ENCODE peak calls at places on chromosomes 13 and 19, in eight cellular contexts. One of them, this sample, is unnamed.
A peak's percentile ranks its signal among the peaks of the same experiment; 100 is the strongest.

GRCh38 chr19:5358173-5358800 is 17.7 kb upstream of the PTPRS start:
- DNase-seq in epithelial cell of proximal tubule: no peak
- DNase-seq in SK-N-SH: peak; percentile 67
- DNase-seq in esophagus squamous epithelium: no peak
- DNase-seq in lower leg skin: no peak
- DNase-seq in astrocyte of the spinal cord: no peak
- DNase-seq in adrenal gland: no peak
- DNase-seq in WERI-Rb-1: peak; percentile 32
- DNase-seq in this sample: no peak

GRCh38 chr19:3547301-3547731 is 8.3 kb downstream of the TEKTIP1 start:
- DNase-seq in epithelial cell of proximal tubule: no peak
- DNase-seq in SK-N-SH: peak; percentile 79
- DNase-seq in esophagus squamous epithelium: no peak
- DNase-seq in lower leg skin: no peak
- DNase-seq in astrocyte of the spinal cord: no peak
- DNase-seq in adrenal gland: no peak
- DNase-seq in WERI-Rb-1: no peak
- DNase-seq in this sample: no peak

GRCh38 chr13:66624302-66624701 is 605.8 kb downstream of the PCDH9 start:
- DNase-seq in epithelial cell of proximal tubule: no peak
- DNase-seq in SK-N-SH: no peak
- DNase-seq in esophagus squamous epithelium: no peak
- DNase-seq in lower leg skin: no peak
- DNase-seq in astrocyte of the spinal cord: no peak
- DNase-seq in adrenal gland: no peak
- DNase-seq in WERI-Rb-1: no peak
- DNase-seq in this sample: no peak

GRCh38 chr13:101695870-101696516 is 243.5 kb downstream of the ITGBL1 start:
- DNase-seq in epithelial cell of proximal tubule: no peak
- DNase-seq in SK-N-SH: no peak
- DNase-seq in esophagus squamous epithelium: no peak
- DNase-seq in lower leg skin: no peak
- DNase-seq in astrocyte of the spinal cord: no peak
- DNase-seq in adrenal gland: no peak
- DNase-seq in WERI-Rb-1: no peak
- DNase-seq in this sample: no peak

GRCh38 chr13:20873348-20873747 is 29.2 kb downstream of the XPO4 start:
- DNase-seq in epithelial cell of proximal tubule: no peak
- DNase-seq in SK-N-SH: no peak
- DNase-seq in esophagus squamous epithelium: no peak
- DNase-seq in lower leg skin: no peak
- DNase-seq in astrocyte of the spinal cord: peak; percentile 30
- DNase-seq in adrenal gland: no peak
- DNase-seq in WERI-Rb-1: no peak
- DNase-seq in this sample: peak; percentile 22

GRCh38 chr19:16594131-16594586 is 21.9 kb upstream of the SLC35E1 start:
- DNase-seq in epithelial cell of proximal tubule: no peak
- DNase-seq in SK-N-SH: no peak
- DNase-seq in esophagus squamous epithelium: no peak
- DNase-seq in lower leg skin: no peak
- DNase-seq in astrocyte of the spinal cord: no peak
- DNase-seq in adrenal gland: no peak
- DNase-seq in WERI-Rb-1: no peak
- DNase-seq in this sample: no peak

GRCh38 chr13:79780240-79780639 is 299.3 kb downstream of the NDFIP2 start:
- DNase-seq in epithelial cell of proximal tubule: no peak
- DNase-seq in SK-N-SH: no peak
- DNase-seq in esophagus squamous epithelium: no peak
- DNase-seq in lower leg skin: no peak
- DNase-seq in astrocyte of the spinal cord: peak; percentile 60
- DNase-seq in adrenal gland: no peak
- DNase-seq in WERI-Rb-1: no peak
- DNase-seq in this sample: no peak

GRCh38 chr19:7987084-7987768 is 18.2 kb downstream of the ELAVL1 start:
- DNase-seq in epithelial cell of proximal tubule: no peak
- DNase-seq in SK-N-SH: no peak
- DNase-seq in esophagus squamous epithelium: no peak
- DNase-seq in lower leg skin: no peak
- DNase-seq in astrocyte of the spinal cord: no peak
- DNase-seq in adrenal gland: no peak
- DNase-seq in WERI-Rb-1: no peak
- DNase-seq in this sample: no peak

GRCh38 chr19:6551607-6552450 is 21.0 kb downstream of the TNFSF9 start:
- DNase-seq in epithelial cell of proximal tubule: no peak
- DNase-seq in SK-N-SH: peak; percentile 70
- DNase-seq in esophagus squamous epithelium: no peak
- DNase-seq in lower leg skin: no peak
- DNase-seq in astrocyte of the spinal cord: no peak
- DNase-seq in adrenal gland: no peak
- DNase-seq in WERI-Rb-1: peak; percentile 56
- DNase-seq in this sample: no peak

GRCh38 chr13:26964278-26965057 is 203.9 kb upstream of the GPR12 start:
- DNase-seq in epithelial cell of proximal tubule: no peak
- DNase-seq in SK-N-SH: no peak
- DNase-seq in esophagus squamous epithelium: no peak
- DNase-seq in lower leg skin: no peak
- DNase-seq in astrocyte of the spinal cord: no peak
- DNase-seq in adrenal gland: no peak
- DNase-seq in WERI-Rb-1: no peak
- DNase-seq in this sample: no peak

GRCh38 chr19:42421591-42422031 is 5.6 kb downstream of the LIPE start:
- DNase-seq in epithelial cell of proximal tubule: no peak
- DNase-seq in SK-N-SH: no peak
- DNase-seq in esophagus squamous epithelium: no peak
- DNase-seq in lower leg skin: no peak
- DNase-seq in astrocyte of the spinal cord: no peak
- DNase-seq in adrenal gland: peak; percentile 97
- DNase-seq in WERI-Rb-1: no peak
- DNase-seq in this sample: no peak

DNA sequence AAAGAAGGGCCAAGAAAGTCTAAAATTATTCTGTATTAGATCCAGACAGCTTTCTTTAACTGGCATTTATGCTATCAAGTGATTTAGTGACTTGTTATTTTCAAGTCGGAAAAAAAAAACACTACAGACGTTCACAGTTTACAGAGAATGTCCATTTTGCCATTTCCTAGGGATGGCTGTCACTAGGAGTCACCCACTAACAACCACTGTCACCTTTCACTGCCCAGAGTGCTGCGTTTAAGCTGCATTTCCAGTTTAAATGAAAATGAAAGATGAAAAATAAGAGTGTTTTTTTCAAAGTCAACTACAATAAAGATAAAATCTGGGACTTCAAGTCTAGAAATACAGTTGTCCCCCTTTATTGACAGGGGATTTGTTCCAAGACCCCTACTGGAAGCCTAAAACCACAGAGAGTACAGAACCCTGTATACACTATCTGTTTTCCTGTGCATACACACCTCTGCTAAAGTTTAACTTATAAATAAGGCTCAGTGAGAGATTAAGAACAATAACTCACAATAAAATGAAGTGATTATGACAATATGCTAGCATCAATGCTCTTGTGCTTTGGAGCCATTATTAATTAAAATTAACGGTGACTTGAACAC is 112.5 kb downstream of the SACS start:
- DNase-seq in epithelial cell of proximal tubule: no peak
- DNase-seq in SK-N-SH: no peak
- DNase-seq in esophagus squamous epithelium: no peak
- DNase-seq in lower leg skin: no peak
- DNase-seq in astrocyte of the spinal cord: no peak
- DNase-seq in adrenal gland: no peak
- DNase-seq in WERI-Rb-1: no peak
- DNase-seq in this sample: no peak
- H3K4me3 ChIP-seq in epithelial cell of proximal tubule: no peak overlapping the region
- H3K4me3 ChIP-seq in SK-N-SH: peak overlapping the region; percentile 50
- H3K4me3 ChIP-seq in esophagus squamous epithelium: no peak overlapping the region
- H3K4me3 ChIP-seq in lower leg skin: no peak overlapping the region
- H3K4me3 ChIP-seq in astrocyte of the spinal cord: no peak overlapping the region
- H3K4me3 ChIP-seq in adrenal gland: no peak overlapping the region
- H3K4me3 ChIP-seq in WERI-Rb-1: no peak overlapping the region
- H3K4me3 ChIP-seq in this sample: no peak overlapping the region

DNA sequence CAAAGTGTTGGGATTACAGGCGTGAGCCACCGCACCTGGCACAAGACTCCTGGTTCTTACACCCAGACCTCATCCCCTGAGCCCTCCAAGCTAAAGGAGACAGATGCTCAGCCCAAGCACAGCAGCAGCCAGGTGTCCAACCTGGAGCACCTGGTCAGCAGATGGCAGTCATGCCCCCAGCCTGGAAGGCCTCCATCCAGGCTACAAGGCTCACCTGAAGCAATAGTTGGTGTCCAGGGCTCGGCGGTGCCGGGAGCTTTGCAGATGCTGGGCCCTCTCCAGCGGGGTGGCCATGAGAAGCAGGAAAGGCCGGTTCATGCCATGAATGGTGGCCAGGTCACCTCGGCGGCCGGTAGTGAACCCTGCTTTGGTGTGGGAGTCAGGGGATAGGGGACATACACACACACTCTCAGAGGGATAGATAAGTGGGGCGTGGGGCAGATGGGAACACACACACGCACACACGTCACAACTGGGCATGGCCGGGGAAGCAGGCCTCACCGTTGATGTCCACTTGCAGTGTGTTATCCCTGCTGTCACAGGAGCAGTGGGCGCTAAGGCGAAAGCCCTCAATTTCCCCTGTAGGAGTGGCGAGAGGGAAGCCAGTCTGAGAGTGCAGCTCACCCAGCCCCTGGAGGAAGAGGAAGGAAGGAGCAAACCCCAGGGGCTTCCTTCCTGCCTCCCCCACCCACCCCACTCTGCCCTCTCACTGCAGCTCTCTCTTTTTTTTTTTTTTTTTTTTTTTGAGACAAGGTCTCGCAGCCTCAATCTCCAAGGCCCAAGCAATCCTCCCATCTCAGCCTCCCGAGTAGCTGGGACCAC is 11.8 kb downstream of the TGFB1 start:
- DNase-seq in epithelial cell of proximal tubule: no peak
- DNase-seq in SK-N-SH: peak; percentile 8
- DNase-seq in esophagus squamous epithelium: no peak
- DNase-seq in lower leg skin: no peak
- DNase-seq in astrocyte of the spinal cord: no peak
- DNase-seq in adrenal gland: no peak
- DNase-seq in WERI-Rb-1: no peak
- DNase-seq in this sample: no peak
- TF ChIP-seq CTCF in epithelial cell of proximal tubule: no peak
- TF ChIP-seq CTCF in SK-N-SH: no peak
- TF ChIP-seq CTCF in esophagus squamous epithelium: no peak
- TF ChIP-seq CTCF in lower leg skin: no peak
- TF ChIP-seq CTCF in astrocyte of the spinal cord: no peak
- TF ChIP-seq CTCF in adrenal gland: no peak
- TF ChIP-seq CTCF in WERI-Rb-1: peak; percentile 32
- TF ChIP-seq CTCF in this sample: no peak

DNA sequence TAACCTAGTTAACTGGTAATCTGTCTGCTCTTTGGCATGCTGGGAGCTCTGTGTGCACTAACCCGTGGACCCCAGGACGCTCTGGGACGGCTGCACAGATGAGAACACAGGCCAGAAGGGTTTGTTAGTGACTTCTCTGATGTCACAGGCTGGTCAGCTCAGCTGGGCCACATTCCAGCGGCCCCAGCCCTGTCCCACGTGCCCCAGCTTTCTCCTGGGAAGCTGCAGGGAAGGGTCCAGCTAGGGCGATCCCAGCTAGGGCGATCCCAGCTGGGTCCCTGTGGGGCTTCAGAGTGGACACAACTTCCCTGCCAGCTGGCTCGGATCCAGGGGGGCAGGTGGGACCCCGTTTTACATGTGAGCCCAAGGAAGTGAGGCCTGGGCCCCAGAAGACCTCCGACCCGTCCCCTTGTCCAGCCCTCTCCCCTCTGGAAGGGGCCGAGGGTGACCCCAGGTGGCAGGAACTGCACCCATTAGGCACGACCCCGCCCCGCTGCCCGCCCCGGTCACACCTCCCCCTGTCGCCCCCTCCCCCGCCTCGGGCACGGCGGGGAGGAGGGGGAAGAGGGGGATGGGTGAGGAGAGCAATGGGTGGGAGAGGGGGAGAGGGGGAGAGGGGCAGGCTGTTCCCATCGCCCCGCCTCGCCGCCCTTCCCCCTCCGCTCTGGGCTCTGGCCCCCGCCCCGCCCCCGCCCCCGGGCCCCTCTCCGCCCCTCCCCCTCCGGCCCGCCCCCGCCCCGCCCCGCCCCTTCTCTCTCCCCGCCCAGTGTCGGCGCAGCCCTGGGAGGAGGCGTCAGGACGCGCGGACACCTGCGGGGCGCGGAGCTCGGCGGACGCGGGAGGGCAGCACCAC is 75.2 kb upstream of the MCF2L start:
- DNase-seq in epithelial cell of proximal tubule: no peak
- DNase-seq in SK-N-SH: peak; percentile 94
- DNase-seq in esophagus squamous epithelium: no peak
- DNase-seq in lower leg skin: no peak
- DNase-seq in astrocyte of the spinal cord: no peak
- DNase-seq in adrenal gland: no peak
- DNase-seq in WERI-Rb-1: peak; percentile 89
- DNase-seq in this sample: no peak
- H3K4me3 ChIP-seq in epithelial cell of proximal tubule: peak overlapping the region; percentile 82
- H3K4me3 ChIP-seq in SK-N-SH: no peak overlapping the region
- H3K4me3 ChIP-seq in esophagus squamous epithelium: peak overlapping the region; percentile 33
- H3K4me3 ChIP-seq in lower leg skin: no peak overlapping the region
- H3K4me3 ChIP-seq in astrocyte of the spinal cord: peak overlapping the region; percentile 7
- H3K4me3 ChIP-seq in adrenal gland: no peak overlapping the region
- H3K4me3 ChIP-seq in WERI-Rb-1: peak overlapping the region; percentile 70
- H3K4me3 ChIP-seq in this sample: peak overlapping the region; percentile 16

DNA sequence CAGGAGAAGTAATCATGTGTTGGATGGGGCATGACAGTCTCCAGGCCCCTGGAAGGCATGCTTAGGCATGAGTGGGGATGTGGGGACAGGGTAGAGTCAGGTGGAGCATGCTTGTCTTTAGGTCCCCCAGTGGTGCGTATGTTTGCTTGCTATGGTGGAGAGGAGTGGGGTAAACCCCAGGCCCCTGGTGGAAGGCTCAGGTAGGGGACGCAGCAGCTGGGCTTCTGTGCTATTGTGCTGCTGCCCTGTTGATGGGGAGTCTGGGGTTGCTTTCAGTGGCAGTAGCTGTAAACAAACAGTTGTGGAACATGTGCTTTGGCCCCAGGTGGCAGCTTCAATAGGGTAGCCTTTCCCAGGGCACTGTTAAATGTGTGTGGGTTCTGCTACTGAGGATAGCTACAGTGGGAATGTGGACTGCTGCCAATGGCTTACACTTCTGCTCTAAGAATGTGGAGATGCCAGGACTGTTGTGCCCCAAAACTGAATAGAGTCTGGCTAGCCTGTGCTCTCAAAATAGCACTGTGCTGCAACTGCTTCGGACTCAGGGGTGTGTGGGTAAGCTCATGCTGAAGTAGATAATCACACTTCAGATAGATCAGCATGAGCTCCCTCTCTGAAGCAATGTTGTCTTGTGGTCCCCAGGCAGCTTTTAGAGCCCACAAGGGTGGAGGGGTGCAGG is 1257.3 kb downstream of the DIAPH3 start:
- DNase-seq in epithelial cell of proximal tubule: no peak
- DNase-seq in SK-N-SH: no peak
- DNase-seq in esophagus squamous epithelium: no peak
- DNase-seq in lower leg skin: no peak
- DNase-seq in astrocyte of the spinal cord: no peak
- DNase-seq in adrenal gland: no peak
- DNase-seq in WERI-Rb-1: no peak
- DNase-seq in this sample: no peak
- TF ChIP-seq CTCF in epithelial cell of proximal tubule: no peak
- TF ChIP-seq CTCF in SK-N-SH: no peak
- TF ChIP-seq CTCF in esophagus squamous epithelium: no peak
- TF ChIP-seq CTCF in lower leg skin: no peak
- TF ChIP-seq CTCF in astrocyte of the spinal cord: no peak
- TF ChIP-seq CTCF in adrenal gland: no peak
- TF ChIP-seq CTCF in WERI-Rb-1: no peak
- TF ChIP-seq CTCF in this sample: no peak

This sample was measured in astrocyte of the cerebellum.